ENCODE peak calls at places on chromosomes 11 and 22, in eight cellular contexts. Q, E, I, Z, A, T, S and G are unnamed samples.

GRCh38 chr11:60069471-60069870 is 13.0 kb downstream of the MS4A3 start:
- DNase-seq in Q (no peak), E (no peak), I (no peak), Z (no peak), A (no peak), T (no peak), S (no peak), G (no peak)

GRCh38 chr22:37533995-37534394 is 14.8 kb upstream of the CARD10 start:
- DNase-seq in Q (peak; percentile 74), E (peak; percentile 48), I (no peak), Z (no peak), A (peak; percentile 77), T (no peak), S (no peak), G (peak; percentile 53)

GRCh38 chr11:12019337-12019736 is 10.9 kb upstream of the DKK3 start:
- DNase-seq in Q (no peak), E (no peak), I (no peak), Z (no peak), A (no peak), T (no peak), S (peak; percentile 61), G (no peak)

GRCh38 chr11:104645276-104646018 is 252.8 kb downstream of the CASP12 start:
- DNase-seq in Q (no peak), E (no peak), I (peak; percentile 19), Z (no peak), A (no peak), T (no peak), S (no peak), G (no peak)

GRCh38 chr22:30879398-30879797 is 89.2 kb downstream of the MORC2 start:
- DNase-seq in Q (no peak), E (no peak), I (no peak), Z (no peak), A (no peak), T (no peak), S (no peak), G (no peak)

GRCh38 chr11:126487711-126488110 is 132.2 kb downstream of the ST3GAL4 start:
- DNase-seq in Q (no peak), E (no peak), I (no peak), Z (no peak), A (no peak), T (no peak), S (peak; percentile 22), G (no peak)

GRCh38 chr11:124194696-124195418 is 11.7 kb downstream of the OR10D3 start:
- DNase-seq in Q (peak; percentile 55), E (peak; percentile 72), I (peak; percentile 55), Z (peak; percentile 38), A (peak; percentile 47), T (peak; percentile 49), S (no peak), G (peak; percentile 70)

GRCh38 chr22:47014636-47014930 is 252.1 kb downstream of the TBC1D22A start:
- DNase-seq in Q (no peak), E (no peak), I (no peak), Z (no peak), A (no peak), T (no peak), S (no peak), G (no peak)

GRCh38 chr11:38593649-38594048 is 1995.6 kb upstream of the RAG2 start:
- DNase-seq in Q (no peak), E (no peak), I (no peak), Z (no peak), A (peak; percentile 1), T (no peak), S (no peak), G (no peak)

GRCh38 chr11:69253028-69253427 is 40.9 kb upstream of the MYEOV start:
- DNase-seq in Q (peak; percentile 69), E (no peak), I (no peak), Z (no peak), A (no peak), T (no peak), S (no peak), G (no peak)

GRCh38 chr22:45537734-45538181 is 35.1 kb downstream of the FBLN1 start:
- DNase-seq in Q (peak; percentile 66), E (no peak), I (no peak), Z (no peak), A (peak; percentile 72), T (no peak), S (peak; percentile 73), G (no peak)

GRCh38 chr22:50688448-50688847 is 15.8 kb downstream of the SHANK3 start:
- DNase-seq in Q (no peak), E (no peak), I (no peak), Z (no peak), A (no peak), T (no peak), S (peak; percentile 34), G (no peak)

GRCh38 chr22:50693462-50693861 is 20.8 kb downstream of the SHANK3 start:
- DNase-seq in Q (no peak), E (no peak), I (no peak), Z (no peak), A (no peak), T (no peak), S (no peak), G (no peak)

GRCh38 chr22:50694766-50695420 is 22.3 kb downstream of the SHANK3 start:
- DNase-seq in Q (no peak), E (no peak), I (no peak), Z (no peak), A (no peak), T (no peak), S (peak; percentile 36), G (no peak)

GRCh38 chr22:50694099-50694498 is 21.5 kb downstream of the SHANK3 start:
- DNase-seq in Q (no peak), E (peak; percentile 35), I (no peak), Z (no peak), A (peak; percentile 35), T (no peak), S (no peak), G (peak; percentile 20)

GRCh38 chr22:50691521-50691920 is 18.9 kb downstream of the SHANK3 start:
- DNase-seq in Q (peak; percentile 40), E (peak; percentile 56), I (peak; percentile 46), Z (no peak), A (peak; percentile 56), T (no peak), S (no peak), G (peak; percentile 73)
- TF ChIP-seq CTCF in Q (peak; percentile 69), E (peak; percentile 50), I (peak; percentile 66), Z (peak; percentile 62), A (peak; percentile 62), T (peak; percentile 64), S (peak; percentile 65), G (peak; percentile 69)

GRCh38 chr11:86537541-86538222 is 134.7 kb downstream of the ME3 start:
- DNase-seq in Q (peak; percentile 28), E (no peak), I (peak; percentile 29), Z (no peak), A (peak; percentile 41), T (no peak), S (no peak), G (no peak)
- TF ChIP-seq CTCF in Q (peak; percentile 61), E (no peak), I (peak; percentile 8), Z (no peak), A (peak; percentile 46), T (no peak), S (no peak), G (no peak)

GRCh38 chr11:119424775-119425174 is 1.8 kb upstream of the THY1 start:
- DNase-seq in Q (no peak), E (no peak), I (no peak), Z (no peak), A (no peak), T (no peak), S (no peak), G (no peak)
- TF ChIP-seq CTCF in Q (no peak), E (no peak), I (no peak), Z (no peak), A (no peak), T (no peak), S (no peak), G (no peak)

GRCh38 chr11:128467610-128468041 is 119.7 kb downstream of the ETS1 start:
- DNase-seq in Q (peak; percentile 100), E (no peak), I (no peak), Z (no peak), A (peak; percentile 93), T (no peak), S (no peak), G (peak; percentile 54)
- TF ChIP-seq CTCF in Q (peak; percentile 67), E (no peak), I (no peak), Z (no peak), A (peak; percentile 27), T (no peak), S (no peak), G (no peak)

DNA sequence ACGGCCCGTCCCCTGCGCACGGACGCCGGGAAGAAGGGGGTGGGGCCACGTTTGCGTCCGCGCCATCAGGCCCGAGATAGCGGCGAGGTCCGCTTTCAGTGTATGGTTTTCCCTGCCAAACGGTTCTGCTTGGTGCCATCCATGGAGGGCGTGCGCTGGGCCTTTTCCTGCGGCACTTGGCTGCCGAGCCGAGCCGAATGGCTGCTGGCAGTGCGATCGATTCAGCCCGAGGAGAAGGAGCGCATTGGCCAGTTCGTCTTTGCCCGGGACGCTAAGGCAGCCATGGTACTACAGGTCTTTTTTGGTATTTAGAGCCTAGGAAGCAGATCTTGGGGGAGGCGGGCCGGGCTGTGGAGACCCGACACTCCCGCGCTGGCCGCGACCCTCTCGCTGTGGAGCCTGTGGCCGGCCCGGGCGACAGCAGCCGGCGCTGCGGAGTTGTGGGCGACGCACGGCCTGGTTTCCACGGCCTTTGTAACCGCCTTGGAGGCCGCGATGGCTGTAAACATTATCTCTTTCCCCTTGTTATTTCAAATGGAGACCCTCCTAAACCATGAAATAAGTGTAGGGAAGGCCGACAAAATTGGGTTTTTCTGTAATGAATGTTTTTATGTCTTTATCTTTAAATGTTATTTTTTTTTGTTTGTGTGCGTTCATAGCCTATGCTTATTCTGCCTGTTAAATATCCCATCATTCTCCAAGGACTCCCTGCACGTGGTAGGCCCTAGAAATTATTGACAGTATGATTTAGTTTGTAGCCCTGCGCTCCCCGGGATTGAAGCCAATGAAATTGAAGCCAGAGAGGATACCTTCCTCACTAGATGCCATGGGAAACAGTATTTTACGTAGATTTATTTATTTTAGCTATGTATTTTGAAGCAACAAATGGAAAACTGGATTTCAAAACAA is at the start of gene AASDHPPT:
- DNase-seq in Q (peak; percentile 29), E (peak; percentile 12), I (peak; percentile 68), Z (no peak), A (peak; percentile 61), T (no peak), S (no peak), G (no peak)
- TF ChIP-seq CTCF in Q (no peak), E (no peak), I (no peak), Z (peak; percentile 6), A (no peak), T (no peak), S (no peak), G (no peak)

GRCh38 chr11:84249344-84250135 is 963.4 kb upstream of the CCDC90B start:
- DNase-seq in Q (no peak), E (peak; percentile 53), I (no peak), Z (no peak), A (no peak), T (no peak), S (no peak), G (no peak)
- TF ChIP-seq CTCF in Q (no peak), E (no peak), I (no peak), Z (peak; percentile 4), A (no peak), T (no peak), S (no peak), G (no peak)

GRCh38 chr11:282171-282570 is 4.0 kb downstream of the NLRP6 start:
- DNase-seq in Q (no peak), E (no peak), I (no peak), Z (no peak), A (no peak), T (peak; percentile 22), S (peak; percentile 19), G (peak; percentile 25)
- TF ChIP-seq CTCF in Q (no peak), E (no peak), I (no peak), Z (no peak), A (no peak), T (no peak), S (no peak), G (no peak)